ENCODE peak calls at places on chromosomes 6 and 20, in four cellular contexts. S, M, Y and F are unnamed samples.

GRCh38 chr20:49270177-49270576 is 7.7 kb downstream of the ZNFX1 start:
- DNase-seq in S (no peak), M (no peak), Y (no peak), F (no peak)

GRCh38 chr6:54892831-54893230 is 46.3 kb downstream of the FAM83B start:
- DNase-seq in Y (no peak), M (peak), S (no peak), F (no peak)

GRCh38 chr6:118719351-118720124 is 68.1 kb upstream of the CEP85L start:
- DNase-seq in M (no peak), S (no peak), Y (no peak), F (no peak)

GRCh38 chr6:5990776-5991175 is 15.9 kb downstream of the NRN1 start:
- DNase-seq in S (no peak), Y (no peak), M (no peak), F (no peak)

GRCh38 chr6:29553268-29554057 is 6.1 kb downstream of the UBD start:
- DNase-seq in Y (peak), M (peak), S (peak), F (peak)

GRCh38 chr20:39645130-39645529 is 683.0 kb downstream of the DHX35 start:
- DNase-seq in S (no peak), Y (no peak), M (no peak), F (no peak)

GRCh38 chr20:34703573-34704176 is 469 bp upstream of the TP53INP2 start:
- DNase-seq in M (no peak), Y (peak), S (peak), F (no peak)

GRCh38 chr6:47967843-47968242 is 143.2 kb downstream of the PTCHD4 start:
- DNase-seq in Y (no peak), M (no peak), S (no peak), F (no peak)

GRCh38 chr6:43753570-43754183 is 16.3 kb upstream of the VEGFA start:
- DNase-seq in M (no peak), S (no peak), Y (no peak), F (no peak)

GRCh38 chr20:43744966-43745733 is 18.3 kb upstream of the GTSF1L start:
- DNase-seq in S (no peak), Y (no peak), M (no peak), F (no peak)

GRCh38 chr6:37302086-37302686 is 44.2 kb upstream of the TMEM217 start:
- DNase-seq in S (no peak), Y (no peak), M (no peak), F (no peak)

GRCh38 chr6:161750677-161751076 is 476.8 kb upstream of the AGPAT4 start:
- DNase-seq in S (no peak), Y (no peak), M (no peak), F (no peak)

DNA sequence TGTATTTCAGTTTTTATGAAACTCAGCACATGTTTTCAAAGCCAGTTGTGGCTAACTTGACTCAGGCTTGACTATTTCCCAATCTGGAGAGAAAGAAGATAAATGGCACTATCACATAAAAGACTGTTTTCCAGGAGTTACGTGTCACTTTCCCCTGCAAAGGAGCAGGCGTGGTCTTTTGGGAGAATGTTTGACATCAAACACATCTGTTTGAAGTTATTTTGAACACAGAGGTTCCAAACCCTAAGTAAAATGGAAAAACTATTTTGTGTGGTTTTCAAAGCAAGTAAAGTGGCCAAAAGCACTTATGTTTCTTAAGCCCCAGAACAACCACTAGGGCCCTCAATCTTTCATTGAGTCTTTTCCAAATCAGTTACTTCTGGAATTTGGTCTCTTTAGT is 89.7 kb downstream of the FOXF2 start:
- DNase-seq in Y (no peak), S (no peak), M (peak), F (no peak)
- TF ChIP-seq CTCF in Y (no peak), S (no peak), M (peak), F (no peak)

DNA sequence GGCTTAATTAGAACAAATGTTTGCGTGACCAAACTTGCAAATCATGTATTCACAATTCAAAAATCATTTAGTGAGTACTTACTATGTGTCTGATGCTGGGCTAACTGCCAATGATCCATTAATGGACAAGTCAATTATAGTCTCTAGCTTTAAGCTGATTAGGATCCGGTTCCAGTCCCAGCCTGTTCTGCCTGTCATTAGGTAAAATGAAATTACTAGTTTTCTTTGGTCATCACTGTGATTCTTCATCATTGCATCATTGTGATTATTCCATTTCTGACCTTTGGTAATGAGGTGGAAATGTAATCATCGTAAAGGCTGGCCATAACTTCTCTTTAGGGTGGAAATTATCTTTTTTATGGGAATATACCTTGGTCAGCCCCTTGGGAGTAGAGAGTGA is 729.1 kb upstream of the MARCKS start:
- DNase-seq in Y (no peak), M (no peak), S (no peak), F (no peak)
- TF ChIP-seq CTCF in Y (no peak), M (no peak), S (no peak), F (no peak)

GRCh38 chr6:76275746-76276145 is 203.3 kb upstream of the IMPG1 start:
- DNase-seq in S (no peak), Y (no peak), M (no peak), F (no peak)
- TF ChIP-seq CTCF in S (no peak), Y (no peak), M (no peak), F (no peak)

GRCh38 chr20:13046409-13046808 is 37.6 kb downstream of the SPTLC3 start:
- DNase-seq in S (no peak), Y (no peak), M (no peak), F (no peak)
- TF ChIP-seq CTCF in S (no peak), Y (no peak), M (no peak), F (no peak)

DNA sequence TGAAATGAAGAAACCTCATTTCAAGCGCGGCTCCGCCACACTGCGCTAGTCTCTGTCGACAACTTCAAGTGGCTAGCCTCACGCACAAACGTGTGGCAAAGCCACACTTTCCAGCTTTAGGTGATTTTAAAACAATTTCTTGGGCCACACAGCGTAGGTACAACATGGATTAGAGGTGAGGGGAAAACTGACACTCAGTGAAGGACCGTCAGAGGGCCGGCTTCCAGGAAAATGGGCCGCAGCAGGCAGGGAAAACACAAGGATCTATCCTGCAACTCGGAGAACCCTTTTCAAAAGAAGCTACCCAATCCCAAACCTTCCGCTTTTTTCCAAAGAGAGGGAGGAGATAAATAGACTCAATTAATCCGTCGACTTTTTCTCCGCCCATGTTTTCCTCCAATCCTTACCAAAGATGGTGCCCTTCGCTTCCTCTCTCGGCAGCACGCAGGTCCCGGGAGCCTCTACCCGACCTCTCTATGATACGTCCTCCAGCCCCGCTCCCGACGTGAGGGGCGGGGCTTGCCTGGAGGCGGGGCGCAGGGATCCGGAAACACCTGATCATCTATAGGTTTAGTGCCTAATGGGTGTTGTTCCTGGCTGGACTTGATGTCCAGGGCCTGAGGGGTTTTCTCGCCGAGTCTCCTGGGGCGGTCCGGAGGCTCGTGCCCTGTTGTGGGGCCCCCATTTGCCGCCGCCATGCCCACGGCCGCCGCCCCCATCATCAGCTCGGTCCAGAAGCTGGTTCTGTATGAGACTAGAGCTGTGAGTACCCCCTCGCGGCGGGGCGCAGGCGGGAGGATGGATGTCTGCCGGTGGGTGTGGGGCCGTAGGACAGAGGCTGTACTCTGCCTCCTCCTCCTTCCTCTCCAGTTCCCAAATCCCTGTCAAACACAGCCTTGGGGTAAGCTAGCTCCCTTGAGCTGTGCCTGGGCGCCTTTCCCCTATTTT is at the start of the genes AK9 and FIG4:
- DNase-seq in M (peak), Y (peak), S (peak), F (peak)
- TF ChIP-seq CTCF in M (peak), Y (no peak), S (no peak), F (peak)

GRCh38 chr6:15017251-15017650 is 228.6 kb upstream of the JARID2 start:
- DNase-seq in S (no peak), Y (peak), M (no peak), F (no peak)
- TF ChIP-seq CTCF in S (no peak), Y (no peak), M (no peak), F (no peak)

GRCh38 chr20:719816-720215 is 44.2 kb upstream of the SCRT2 start:
- DNase-seq in S (no peak), M (no peak), Y (no peak), F (no peak)
- TF ChIP-seq CTCF in S (no peak), M (no peak), Y (no peak), F (no peak)